ENCODE peak calls at places on chromosomes 7 and 10, in seven cellular contexts. One of them, this sample, is unnamed.

GRCh38 chr7:2180081-2180480 is 52.7 kb downstream of the MAD1L1 start:
- DNase-seq in uterus: no peak
- DNase-seq in Caco-2: peak; percentile 14
- DNase-seq in tibial nerve: no peak
- DNase-seq in CD4-positive, alpha-beta memory T cell: no peak
- DNase-seq in mesendoderm: no peak
- DNase-seq in Peyer's patch: no peak
- DNase-seq in this sample: no peak

GRCh38 chr7:114095885-114096284 is 177.1 kb upstream of the PPP1R3A start:
- DNase-seq in CD4-positive, alpha-beta memory T cell: no peak
- DNase-seq in mesendoderm: no peak
- DNase-seq in tibial nerve: no peak
- DNase-seq in Peyer's patch: no peak
- DNase-seq in Caco-2: no peak
- DNase-seq in uterus: no peak
- DNase-seq in this sample: no peak

GRCh38 chr7:72325561-72325960 is 86.6 kb downstream of the CALN1 start:
- DNase-seq in tibial nerve: no peak
- DNase-seq in CD4-positive, alpha-beta memory T cell: no peak
- DNase-seq in uterus: no peak
- DNase-seq in mesendoderm: no peak
- DNase-seq in Peyer's patch: no peak
- DNase-seq in Caco-2: no peak
- DNase-seq in this sample: no peak

GRCh38 chr7:45597286-45597984 is 23.3 kb downstream of the ADCY1 start:
- DNase-seq in Caco-2: no peak
- DNase-seq in tibial nerve: no peak
- DNase-seq in mesendoderm: no peak
- DNase-seq in uterus: no peak
- DNase-seq in CD4-positive, alpha-beta memory T cell: no peak
- DNase-seq in Peyer's patch: no peak
- DNase-seq in this sample: no peak

GRCh38 chr10:117218654-117219053 is 21.4 kb downstream of the KCNK18 start:
- DNase-seq in mesendoderm: peak; percentile 47
- DNase-seq in Caco-2: no peak
- DNase-seq in CD4-positive, alpha-beta memory T cell: no peak
- DNase-seq in uterus: no peak
- DNase-seq in tibial nerve: no peak
- DNase-seq in Peyer's patch: no peak
- DNase-seq in this sample: no peak

GRCh38 chr7:94003446-94004023 is 620 bp downstream of the BET1 start:
- DNase-seq in mesendoderm: no peak
- DNase-seq in Peyer's patch: no peak
- DNase-seq in CD4-positive, alpha-beta memory T cell: peak; percentile 44
- DNase-seq in tibial nerve: peak; percentile 8
- DNase-seq in Caco-2: no peak
- DNase-seq in uterus: no peak
- DNase-seq in this sample: no peak

GRCh38 chr7:77797734-77798393 is 370 bp downstream of the TMEM60 start:
- DNase-seq in mesendoderm: no peak
- DNase-seq in uterus: no peak
- DNase-seq in tibial nerve: peak; percentile 17
- DNase-seq in Caco-2: peak; percentile 41
- DNase-seq in Peyer's patch: no peak
- DNase-seq in CD4-positive, alpha-beta memory T cell: no peak
- DNase-seq in this sample: no peak

GRCh38 chr10:17216217-17216900 is 11.7 kb upstream of the VIM start:
- DNase-seq in CD4-positive, alpha-beta memory T cell: peak; percentile 72
- DNase-seq in uterus: peak; percentile 58
- DNase-seq in Caco-2: no peak
- DNase-seq in Peyer's patch: no peak
- DNase-seq in mesendoderm: peak; percentile 74
- DNase-seq in tibial nerve: no peak
- DNase-seq in this sample: peak; percentile 13

GRCh38 chr7:28239823-28240204 is 59.2 kb upstream of the JAZF1 start:
- DNase-seq in CD4-positive, alpha-beta memory T cell: no peak
- DNase-seq in uterus: no peak
- DNase-seq in Caco-2: no peak
- DNase-seq in Peyer's patch: no peak
- DNase-seq in tibial nerve: no peak
- DNase-seq in mesendoderm: no peak
- DNase-seq in this sample: no peak

GRCh38 chr10:6072215-6072941 is 10.2 kb upstream of the IL2RA start:
- DNase-seq in mesendoderm: no peak
- DNase-seq in CD4-positive, alpha-beta memory T cell: no peak
- DNase-seq in Peyer's patch: peak; percentile 60
- DNase-seq in tibial nerve: no peak
- DNase-seq in Caco-2: no peak
- DNase-seq in uterus: no peak
- DNase-seq in this sample: peak; percentile 97

GRCh38 chr7:92178928-92179373 is at the start of gene LRRD1:
- DNase-seq in mesendoderm: peak; percentile 96
- DNase-seq in tibial nerve: peak; percentile 89
- DNase-seq in uterus: peak; percentile 68
- DNase-seq in CD4-positive, alpha-beta memory T cell: peak; percentile 85
- DNase-seq in Peyer's patch: peak; percentile 96
- DNase-seq in Caco-2: peak; percentile 70
- DNase-seq in this sample: peak; percentile 75

GRCh38 chr10:127041561-127041960 is 136.3 kb downstream of the DOCK1 start:
- DNase-seq in mesendoderm: no peak
- DNase-seq in tibial nerve: no peak
- DNase-seq in uterus: no peak
- DNase-seq in CD4-positive, alpha-beta memory T cell: no peak
- DNase-seq in Peyer's patch: no peak
- DNase-seq in Caco-2: no peak
- DNase-seq in this sample: no peak

GRCh38 chr10:70167246-70167645 is 3.1 kb downstream of the SAR1A start:
- DNase-seq in Peyer's patch: no peak
- DNase-seq in mesendoderm: no peak
- DNase-seq in CD4-positive, alpha-beta memory T cell: no peak
- DNase-seq in uterus: no peak
- DNase-seq in Caco-2: no peak
- DNase-seq in tibial nerve: no peak
- DNase-seq in this sample: no peak
- H3K4me1 ChIP-seq in Peyer's patch: peaks cover 40% of the 10 kb centered on the region
- H3K4me1 ChIP-seq in mesendoderm: peaks cover 3% of the 10 kb centered on the region
- H3K4me1 ChIP-seq in CD4-positive, alpha-beta memory T cell: peaks cover 83% of the 10 kb centered on the region
- H3K4me1 ChIP-seq in uterus: peaks cover 6% of the 10 kb centered on the region
- H3K4me1 ChIP-seq in Caco-2: peaks cover 5% of the 10 kb centered on the region
- H3K4me1 ChIP-seq in tibial nerve: peaks cover 22% of the 10 kb centered on the region
- H3K4me1 ChIP-seq in this sample: peaks cover 56% of the 10 kb centered on the region

GRCh38 chr10:63213489-63213888 is 80.4 kb downstream of the NRBF2 start:
- DNase-seq in uterus: no peak
- DNase-seq in tibial nerve: no peak
- DNase-seq in mesendoderm: no peak
- DNase-seq in CD4-positive, alpha-beta memory T cell: no peak
- DNase-seq in Caco-2: no peak
- DNase-seq in Peyer's patch: no peak
- DNase-seq in this sample: no peak

GRCh38 chr10:63206997-63207952 is 74.1 kb downstream of the NRBF2 start:
- DNase-seq in Peyer's patch: no peak
- DNase-seq in mesendoderm: peak; percentile 19
- DNase-seq in uterus: peak; percentile 50
- DNase-seq in Caco-2: no peak
- DNase-seq in CD4-positive, alpha-beta memory T cell: no peak
- DNase-seq in tibial nerve: peak; percentile 17
- DNase-seq in this sample: no peak

GRCh38 chr10:63209703-63210102 is 76.6 kb downstream of the NRBF2 start:
- DNase-seq in mesendoderm: no peak
- DNase-seq in tibial nerve: no peak
- DNase-seq in Peyer's patch: no peak
- DNase-seq in Caco-2: no peak
- DNase-seq in CD4-positive, alpha-beta memory T cell: no peak
- DNase-seq in uterus: no peak
- DNase-seq in this sample: no peak

GRCh38 chr10:63208981-63209380 is 75.9 kb downstream of the NRBF2 start:
- DNase-seq in Caco-2: no peak
- DNase-seq in Peyer's patch: no peak
- DNase-seq in CD4-positive, alpha-beta memory T cell: no peak
- DNase-seq in mesendoderm: peak; percentile 57
- DNase-seq in uterus: no peak
- DNase-seq in tibial nerve: no peak
- DNase-seq in this sample: no peak

DNA sequence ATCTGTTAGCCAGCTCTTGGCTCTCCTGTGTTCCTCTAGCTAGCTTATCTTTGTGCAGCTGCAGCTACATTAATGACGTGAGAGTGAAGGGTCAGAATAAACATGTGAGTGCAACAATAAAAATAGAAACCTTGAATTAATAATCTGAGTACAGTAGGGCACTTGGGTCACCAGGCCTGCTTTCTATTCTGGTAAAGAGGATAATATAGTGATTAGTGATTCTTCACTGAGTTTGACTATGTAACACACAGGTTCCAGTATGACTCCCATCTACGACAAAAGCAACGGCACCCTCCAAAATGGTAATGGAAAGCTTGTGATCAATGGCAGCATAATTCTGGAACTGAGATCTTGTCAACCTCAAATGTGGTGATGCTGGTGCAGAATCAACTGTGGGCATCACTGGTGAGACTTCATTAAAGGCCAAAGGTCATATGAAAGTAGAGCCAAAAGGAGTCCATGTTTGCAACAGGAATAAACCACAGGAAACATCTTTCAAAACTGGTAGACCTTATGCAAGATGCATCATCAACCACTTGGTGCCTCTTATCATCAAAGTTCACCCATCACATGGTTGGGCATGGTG is 77.6 kb downstream of the NRBF2 start:
- DNase-seq in tibial nerve: no peak
- DNase-seq in CD4-positive, alpha-beta memory T cell: no peak
- DNase-seq in Peyer's patch: no peak
- DNase-seq in uterus: no peak
- DNase-seq in mesendoderm: no peak
- DNase-seq in Caco-2: no peak
- DNase-seq in this sample: no peak
- H3K36me3 ChIP-seq in tibial nerve: peaks cover 19% of the 10 kb centered on the region
- H3K36me3 ChIP-seq in CD4-positive, alpha-beta memory T cell: peaks cover 36% of the 10 kb centered on the region
- H3K36me3 ChIP-seq in Peyer's patch: peaks cover 40% of the 10 kb centered on the region
- H3K36me3 ChIP-seq in uterus: no peaks in the 10 kb centered on the region
- H3K36me3 ChIP-seq in mesendoderm: peaks cover 5% of the 10 kb centered on the region
- H3K36me3 ChIP-seq in Caco-2: peaks cover 5% of the 10 kb centered on the region
- H3K36me3 ChIP-seq in this sample: peaks cover 48% of the 10 kb centered on the region

GRCh38 chr7:44416941-44417340 is 73.5 kb downstream of the NUDCD3 start:
- DNase-seq in Peyer's patch: no peak
- DNase-seq in Caco-2: no peak
- DNase-seq in mesendoderm: no peak
- DNase-seq in CD4-positive, alpha-beta memory T cell: no peak
- DNase-seq in tibial nerve: no peak
- DNase-seq in uterus: no peak
- DNase-seq in this sample: no peak

GRCh38 chr7:44408596-44408995 is 81.9 kb downstream of the NUDCD3 start:
- DNase-seq in CD4-positive, alpha-beta memory T cell: no peak
- DNase-seq in Peyer's patch: no peak
- DNase-seq in uterus: no peak
- DNase-seq in mesendoderm: peak; percentile 60
- DNase-seq in Caco-2: no peak
- DNase-seq in tibial nerve: no peak
- DNase-seq in this sample: no peak

GRCh38 chr7:44415047-44415446 is 75.4 kb downstream of the NUDCD3 start:
- DNase-seq in mesendoderm: no peak
- DNase-seq in uterus: no peak
- DNase-seq in Caco-2: no peak
- DNase-seq in Peyer's patch: no peak
- DNase-seq in tibial nerve: no peak
- DNase-seq in CD4-positive, alpha-beta memory T cell: no peak
- DNase-seq in this sample: no peak

GRCh38 chr7:44415510-44415909 is 74.9 kb downstream of the NUDCD3 start:
- DNase-seq in uterus: no peak
- DNase-seq in mesendoderm: no peak
- DNase-seq in Caco-2: no peak
- DNase-seq in tibial nerve: no peak
- DNase-seq in CD4-positive, alpha-beta memory T cell: no peak
- DNase-seq in Peyer's patch: no peak
- DNase-seq in this sample: no peak

GRCh38 chr7:44411306-44411705 is 79.2 kb downstream of the NUDCD3 start:
- DNase-seq in tibial nerve: no peak
- DNase-seq in uterus: no peak
- DNase-seq in Caco-2: no peak
- DNase-seq in CD4-positive, alpha-beta memory T cell: no peak
- DNase-seq in Peyer's patch: no peak
- DNase-seq in mesendoderm: no peak
- DNase-seq in this sample: no peak
- H3K4me3 ChIP-seq in tibial nerve: no peak overlapping the region
- H3K4me3 ChIP-seq in uterus: no peak overlapping the region
- H3K4me3 ChIP-seq in Caco-2: no peak overlapping the region
- H3K4me3 ChIP-seq in CD4-positive, alpha-beta memory T cell: no peak overlapping the region
- H3K4me3 ChIP-seq in Peyer's patch: no peak overlapping the region
- H3K4me3 ChIP-seq in mesendoderm: no peak overlapping the region
- H3K4me3 ChIP-seq in this sample: no peak overlapping the region

GRCh38 chr10:11212285-11212684 is 194.6 kb downstream of the CELF2 start:
- DNase-seq in uterus: no peak
- DNase-seq in CD4-positive, alpha-beta memory T cell: no peak
- DNase-seq in mesendoderm: no peak
- DNase-seq in Caco-2: no peak
- DNase-seq in Peyer's patch: no peak
- DNase-seq in tibial nerve: no peak
- DNase-seq in this sample: no peak

GRCh38 chr10:11208243-11208642 is 190.6 kb downstream of the CELF2 start:
- DNase-seq in CD4-positive, alpha-beta memory T cell: no peak
- DNase-seq in tibial nerve: no peak
- DNase-seq in Caco-2: no peak
- DNase-seq in uterus: no peak
- DNase-seq in mesendoderm: no peak
- DNase-seq in Peyer's patch: no peak
- DNase-seq in this sample: no peak

GRCh38 chr10:11209810-11210141 is 192.1 kb downstream of the CELF2 start:
- DNase-seq in CD4-positive, alpha-beta memory T cell: no peak
- DNase-seq in tibial nerve: no peak
- DNase-seq in mesendoderm: no peak
- DNase-seq in Peyer's patch: no peak
- DNase-seq in Caco-2: no peak
- DNase-seq in uterus: no peak
- DNase-seq in this sample: peak; percentile 16

GRCh38 chr10:11208908-11209809 is 191.5 kb downstream of the CELF2 start:
- DNase-seq in Caco-2: no peak
- DNase-seq in uterus: no peak
- DNase-seq in Peyer's patch: no peak
- DNase-seq in tibial nerve: no peak
- DNase-seq in mesendoderm: no peak
- DNase-seq in CD4-positive, alpha-beta memory T cell: peak; percentile 57
- DNase-seq in this sample: peak; percentile 18

DNA sequence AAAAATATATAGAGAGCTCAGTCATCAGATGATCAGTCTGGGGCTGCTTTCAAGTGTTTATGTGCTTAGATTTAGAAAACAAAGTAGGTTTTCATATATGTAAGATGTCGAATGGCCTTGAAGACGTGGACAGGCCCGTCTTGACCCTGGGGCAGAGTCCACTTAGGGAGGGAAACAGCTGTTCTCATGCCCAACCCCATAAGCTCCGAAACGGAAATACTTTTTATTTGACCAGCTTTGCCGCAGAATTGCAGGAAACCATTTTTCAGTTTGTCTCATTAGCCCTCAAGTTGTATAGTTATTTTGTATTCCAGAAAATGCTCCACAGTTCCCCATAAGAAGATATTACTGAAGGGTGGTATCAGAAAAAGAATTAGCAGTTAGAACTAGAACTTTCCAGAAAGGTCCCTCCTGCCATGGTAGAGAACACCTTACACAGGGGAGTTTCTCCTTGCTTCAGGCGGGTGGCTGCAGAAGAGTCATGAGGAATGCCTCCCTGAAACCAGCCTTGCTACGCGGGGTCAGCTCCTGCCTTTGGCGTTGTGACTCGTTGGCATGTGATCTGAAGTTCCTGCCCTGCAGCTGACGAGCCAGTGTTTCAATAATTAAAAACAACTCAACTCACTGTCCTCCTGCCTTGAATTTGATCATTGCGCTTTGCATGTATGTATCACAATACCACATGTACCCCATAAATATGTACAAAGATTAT is 192.7 kb downstream of the CELF2 start:
- DNase-seq in Peyer's patch: no peak
- DNase-seq in Caco-2: no peak
- DNase-seq in mesendoderm: peak; percentile 34
- DNase-seq in CD4-positive, alpha-beta memory T cell: peak; percentile 47
- DNase-seq in tibial nerve: no peak
- DNase-seq in uterus: no peak
- DNase-seq in this sample: no peak
- H3K4me1 ChIP-seq in Peyer's patch: peaks cover 21% of the 10 kb centered on the region
- H3K4me1 ChIP-seq in Caco-2: no peaks in the 10 kb centered on the region
- H3K4me1 ChIP-seq in mesendoderm: no peaks in the 10 kb centered on the region
- H3K4me1 ChIP-seq in CD4-positive, alpha-beta memory T cell: peaks cover 100% of the 10 kb centered on the region
- H3K4me1 ChIP-seq in tibial nerve: peaks cover 18% of the 10 kb centered on the region
- H3K4me1 ChIP-seq in uterus: no peaks in the 10 kb centered on the region
- H3K4me1 ChIP-seq in this sample: peaks cover 98% of the 10 kb centered on the region

This sample was measured in CD4-positive, CD25-positive, alpha-beta regulatory T cell.